ENCODE peak calls at places on chromosomes 7 and 10, in four cellular contexts. L, I, J and U are unnamed samples.

GRCh38 chr7:134695321-134695860 is 48.7 kb downstream of the BPGM start:
- DNase-seq in L (no peak), I (no peak), J (no peak), U (peak; percentile 73)

GRCh38 chr7:27349621-27350020 is 107.0 kb downstream of the EVX1 start:
- DNase-seq in I (peak; percentile 85), L (no peak), J (no peak), U (no peak)

GRCh38 chr7:37046680-37047079 is 322.4 kb upstream of the AOAH start:
- DNase-seq in I (no peak), J (no peak), L (no peak), U (no peak)

GRCh38 chr10:112246-112645 is 23.0 kb upstream of the ZMYND11 start:
- DNase-seq in L (no peak), J (no peak), I (peak; percentile 91), U (no peak)

GRCh38 chr10:17504547-17505245 is 50.3 kb upstream of the ST8SIA6 start:
- DNase-seq in J (no peak), L (no peak), I (no peak), U (peak; percentile 71)

GRCh38 chr7:44072364-44073231 is 7.2 kb upstream of the PGAM2 start:
- DNase-seq in L (peak; percentile 96), I (peak; percentile 94), J (no peak), U (peak; percentile 92)

GRCh38 chr10:29131952-29132820 is 156.7 kb upstream of the LYZL1 start:
- DNase-seq in I (no peak), J (no peak), L (peak; percentile 23), U (peak; percentile 75)

GRCh38 chr7:14229047-14229446 is 239.6 kb upstream of the ETV1 start:
- DNase-seq in J (no peak), L (no peak), I (no peak), U (no peak)

GRCh38 chr10:127776816-127777215 is 39.8 kb downstream of the FOXI2 start:
- DNase-seq in I (no peak), L (no peak), J (no peak), U (no peak)

GRCh38 chr7:3277604-3278572 is 23.2 kb upstream of the SDK1 start:
- DNase-seq in L (no peak), J (no peak), I (no peak), U (no peak)

GRCh38 chr10:13056461-13057077 is 43.4 kb upstream of the OPTN start:
- DNase-seq in I (no peak), J (no peak), L (peak; percentile 23), U (peak; percentile 35)

GRCh38 chr10:116472874-116473273 is 45.2 kb downstream of the PNLIPRP3 start:
- DNase-seq in L (no peak), I (no peak), J (no peak), U (no peak)

GRCh38 chr10:52755297-52756062 is 17.1 kb downstream of the MBL2 start:
- DNase-seq in I (no peak), L (no peak), J (no peak), U (peak; percentile 39)

GRCh38 chr7:107494910-107495309 is 25.1 kb downstream of the GPR22 start:
- DNase-seq in L (no peak), J (no peak), I (no peak), U (no peak)

GRCh38 chr7:92025260-92025659 is 84.6 kb downstream of the AKAP9 start:
- DNase-seq in J (no peak), I (peak; percentile 58), L (no peak), U (peak; percentile 67)

GRCh38 chr10:84715911-84716310 is 387.5 kb downstream of the CCSER2 start:
- DNase-seq in J (no peak), L (peak; percentile 55), I (no peak), U (no peak)

GRCh38 chr10:60943372-60944158 is 420 bp downstream of the RHOBTB1 start:
- DNase-seq in L (peak; percentile 79), J (no peak), I (no peak), U (peak; percentile 39)

GRCh38 chr10:50275650-50276235 is 24.4 kb upstream of the ASAH2 start:
- DNase-seq in I (peak; percentile 31), L (peak; percentile 43), J (no peak), U (peak; percentile 16)

GRCh38 chr10:127679642-127680255 is 57.2 kb upstream of the FOXI2 start:
- DNase-seq in I (no peak), J (no peak), L (no peak), U (no peak)

GRCh38 chr10:8581521-8582225 is 527.2 kb downstream of the GATA3 start:
- DNase-seq in J (no peak), L (no peak), I (peak; percentile 91), U (no peak)

GRCh38 chr7:116557066-116557585 is 32.3 kb downstream of the CAV1 start:
- DNase-seq in L (no peak), I (no peak), J (no peak), U (no peak)

GRCh38 chr10:104580774-104581675 is 60.1 kb upstream of the SORCS3 start:
- DNase-seq in I (no peak), J (no peak), L (peak; percentile 68), U (peak; percentile 69)

GRCh38 chr10:118785566-118785965 is 30.8 kb upstream of the CACUL1 start:
- DNase-seq in L (no peak), I (no peak), J (no peak), U (no peak)

GRCh38 chr7:1646391-1646790 is 23.7 kb upstream of the ELFN1 start:
- DNase-seq in J (no peak), L (no peak), I (no peak), U (no peak)

GRCh38 chr7:36415104-36415503 is 25.4 kb downstream of the ANLN start:
- DNase-seq in L (no peak), J (no peak), I (no peak), U (no peak)

GRCh38 chr10:31197886-31198285 is 121.1 kb upstream of the ZEB1 start:
- DNase-seq in I (no peak), L (no peak), J (no peak), U (peak; percentile 53)

GRCh38 chr7:84162584-84162983 is 32.0 kb downstream of the SEMA3A start:
- DNase-seq in J (no peak), I (no peak), L (no peak), U (no peak)

GRCh38 chr7:5324961-5325360 is 42.2 kb downstream of the SLC29A4 start:
- DNase-seq in J (no peak), L (no peak), I (no peak), U (no peak)

GRCh38 chr7:140533394-140533872 is 54.1 kb upstream of the MKRN1 start:
- DNase-seq in J (no peak), L (no peak), I (no peak), U (no peak)

GRCh38 chr10:86100581-86101061 is 266.0 kb downstream of the GRID1 start:
- DNase-seq in L (peak; percentile 31), I (no peak), J (no peak), U (peak; percentile 1)

GRCh38 chr10:77710081-77710551 is 72.5 kb upstream of the KCNMA1 start:
- DNase-seq in J (no peak), I (no peak), L (no peak), U (no peak)

GRCh38 chr10:77710759-77711682 is 73.4 kb upstream of the KCNMA1 start:
- DNase-seq in J (no peak), L (peak; percentile 84), I (no peak), U (peak; percentile 53)

GRCh38 chr10:77712207-77712606 is 74.6 kb upstream of the KCNMA1 start:
- DNase-seq in I (no peak), L (no peak), J (no peak), U (no peak)

GRCh38 chr10:77713506-77714280 is 76.1 kb upstream of the KCNMA1 start:
- DNase-seq in I (no peak), J (no peak), L (peak; percentile 53), U (no peak)

DNA sequence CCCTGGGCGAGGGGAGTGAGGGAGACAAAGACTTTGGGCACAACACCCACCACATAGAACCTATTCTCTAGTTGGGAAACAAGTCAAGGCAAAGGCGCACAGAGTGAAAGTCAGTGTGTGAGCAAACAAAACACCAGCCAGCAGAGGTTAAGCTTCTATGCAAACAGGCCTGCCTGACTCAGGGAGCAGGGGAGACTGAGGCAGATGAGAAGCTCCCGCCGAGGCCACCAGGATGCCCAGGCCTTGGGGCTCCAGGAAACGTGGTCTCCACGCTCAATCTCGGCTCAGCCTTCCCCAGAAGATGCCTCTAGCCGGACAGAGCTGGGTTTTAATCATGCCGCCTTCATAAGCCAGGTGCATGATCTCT is 74.1 kb upstream of the KCNMA1 start:
- DNase-seq in J (no peak), I (no peak), L (no peak), U (no peak)
- H3K4me3 ChIP-seq in J (no peak overlapping the region), I (no peak overlapping the region), L (no peak overlapping the region), U (no peak overlapping the region)

DNA sequence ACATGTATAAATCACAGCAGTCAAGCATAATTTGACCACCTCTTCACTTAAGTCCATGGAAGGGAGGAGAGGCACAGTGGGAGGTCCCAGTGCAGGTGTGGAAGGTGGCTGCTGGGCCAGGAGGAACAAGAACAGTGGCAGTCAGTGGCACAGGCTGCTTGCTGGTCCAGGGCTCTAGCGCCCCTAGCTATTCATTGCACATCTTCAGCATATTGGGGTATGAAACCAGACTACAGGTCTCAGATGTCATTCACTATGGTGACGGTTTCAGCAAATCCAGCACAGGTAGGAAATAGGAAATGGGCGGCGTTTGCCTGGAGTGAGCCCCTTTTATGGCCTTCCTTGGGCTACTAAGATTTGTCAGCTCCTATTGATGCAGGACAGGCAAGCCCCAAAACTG is 609.0 kb downstream of the PARD3 start:
- DNase-seq in J (no peak), I (no peak), L (no peak), U (no peak)
- TF ChIP-seq CTCF in J (no peak), I (no peak), L (peak; percentile 3), U (no peak)

GRCh38 chr10:129467346-129468119 is 492 bp downstream of the MGMT start:
- DNase-seq in J (no peak), I (no peak), L (no peak), U (peak; percentile 34)

GRCh38 chr10:129465796-129466702 is 992 bp upstream of the MGMT start:
- DNase-seq in J (no peak), L (no peak), I (no peak), U (peak; percentile 2)

GRCh38 chr10:129470103-129470851 is 3.2 kb downstream of the MGMT start:
- DNase-seq in J (no peak), I (no peak), L (no peak), U (no peak)

GRCh38 chr10:129466703-129467345 is at the start of gene MGMT:
- DNase-seq in L (peak; percentile 95), I (peak; percentile 47), J (peak; percentile 72), U (peak; percentile 78)

DNA sequence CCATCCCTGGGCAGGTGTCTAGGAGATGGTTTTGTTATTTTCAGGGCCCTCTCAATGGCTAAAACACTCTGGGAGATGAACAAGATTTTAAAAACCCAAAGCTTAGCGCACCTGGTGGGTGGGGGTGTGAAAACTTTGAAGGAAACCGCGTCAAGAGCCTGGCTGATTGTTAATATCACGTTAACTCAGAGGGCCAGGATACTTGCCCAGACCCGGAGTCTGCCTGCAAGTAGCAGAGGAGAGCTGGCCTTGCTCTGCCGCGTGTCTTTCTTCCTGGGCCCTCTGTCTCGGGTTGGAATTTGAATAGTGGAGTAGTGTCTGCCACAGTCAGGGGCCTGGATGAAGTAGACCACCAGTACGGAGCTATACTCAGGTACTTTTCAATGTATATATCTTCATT is 1.1 kb downstream of the MGMT start:
- DNase-seq in L (no peak), I (no peak), J (no peak), U (no peak)
- H3K4me3 ChIP-seq in L (no peak overlapping the region), I (no peak overlapping the region), J (no peak overlapping the region), U (no peak overlapping the region)

GRCh38 chr7:33905389-33906032 is at the start of gene BMPER:
- DNase-seq in I (no peak), J (no peak), L (peak; percentile 50), U (no peak)

GRCh38 chr7:33907625-33908024 is 2.3 kb downstream of the BMPER start:
- DNase-seq in I (no peak), J (no peak), L (no peak), U (no peak)

GRCh38 chr7:33906697-33907096 is 1.4 kb downstream of the BMPER start:
- DNase-seq in J (no peak), L (no peak), I (no peak), U (no peak)

GRCh38 chr7:33903770-33904679 is 1.3 kb upstream of the BMPER start:
- DNase-seq in J (no peak), I (no peak), L (peak; percentile 8), U (peak; percentile 73)

GRCh38 chr7:33904680-33905388 is 505 bp upstream of the BMPER start:
- DNase-seq in J (no peak), I (no peak), L (peak; percentile 41), U (peak; percentile 62)
- TF ChIP-seq CTCF in J (peak; percentile 4), I (no peak), L (peak; percentile 6), U (peak; percentile 35)